ENCODE peak calls at places on chromosome 12, in nine cellular contexts. G is brain microvascular endothelial cell; B is lung; J is CD8-positive, alpha-beta T cell; K is heart left ventricle; Z is ovary; E is adrenal gland; A is HAP-1; M is left ventricle myocardium inferior. Y is an unnamed sample. For H3K36me3, the result is how much of the 10 kb centered on the place peaks cover.

GRCh38 chr12:70449758-70450341 is 83.8 kb downstream of the KCNMB4 start:
- DNase-seq in G (no peak), B (no peak), J (no peak), K (no peak), Z (no peak), E (no peak), A (no peak), M (no peak), Y (no peak)

GRCh38 chr12:109144224-109144623 is 27.8 kb downstream of the ACACB start:
- DNase-seq in G (no peak), B (no peak), J (no peak), K (no peak), Z (no peak), E (no peak), A (no peak), M (no peak), Y (no peak)

GRCh38 chr12:97936165-97936564 is 473.6 kb downstream of the RMST start:
- DNase-seq in G (no peak), B (no peak), J (no peak), K (no peak), Z (no peak), E (no peak), A (no peak), M (no peak), Y (no peak)

GRCh38 chr12:480831-481230 is 21.1 kb downstream of the B4GALNT3 start:
- DNase-seq in G (no peak), B (no peak), J (no peak), K (peak), Z (peak), E (no peak), A (no peak), M (no peak), Y (no peak)

GRCh38 chr12:126385785-126386184 is 1320.5 kb downstream of the AACS start:
- DNase-seq in G (no peak), B (no peak), J (no peak), K (no peak), Z (no peak), E (no peak), A (no peak), M (no peak), Y (no peak)

GRCh38 chr12:97556201-97556824 is 93.7 kb downstream of the RMST start:
- DNase-seq in G (no peak), B (peak), J (no peak), K (peak), Z (no peak), E (no peak), A (no peak), M (peak), Y (no peak)

GRCh38 chr12:121806556-121807308 is 2.9 kb downstream of the SETD1B start:
- DNase-seq in G (no peak), B (no peak), J (no peak), K (no peak), Z (no peak), E (no peak), A (peak), M (no peak), Y (no peak)

GRCh38 chr12:76037130-76038105 is 5.8 kb upstream of the PHLDA1 start:
- DNase-seq in G (peak), B (no peak), J (no peak), K (no peak), Z (no peak), E (peak), A (peak), M (no peak), Y (peak)

GRCh38 chr12:47556631-47557030 is 149.2 kb downstream of the RPAP3 start:
- DNase-seq in G (no peak), B (no peak), J (no peak), K (no peak), Z (no peak), E (no peak), A (peak), M (no peak), Y (no peak)

GRCh38 chr12:86929962-86930361 is 673.8 kb upstream of the MGAT4C start:
- DNase-seq in G (no peak), B (no peak), J (no peak), K (no peak), Z (no peak), E (no peak), A (no peak), M (no peak), Y (no peak)

GRCh38 chr12:75011120-75011519 is 198.5 kb downstream of the KCNC2 start:
- DNase-seq in G (no peak), B (no peak), J (no peak), K (no peak), Z (no peak), E (no peak), A (no peak), M (no peak), Y (no peak)

GRCh38 chr12:11892065-11892391 is 178.7 kb upstream of the BCL2L14 start:
- DNase-seq in G (no peak), B (no peak), J (no peak), K (no peak), Z (no peak), E (no peak), A (no peak), M (no peak), Y (no peak)

GRCh38 chr12:124683725-124684124 is 116.3 kb upstream of the NCOR2 start:
- DNase-seq in G (no peak), B (no peak), J (no peak), K (peak), Z (no peak), E (no peak), A (no peak), M (no peak), Y (no peak)

GRCh38 chr12:109273354-109273753 is 35.7 kb downstream of the FOXN4 start:
- DNase-seq in G (no peak), B (no peak), J (no peak), K (no peak), Z (no peak), E (no peak), A (no peak), M (no peak), Y (no peak)

GRCh38 chr12:143964-144649 is 69.8 kb downstream of the SLC6A12 start:
- DNase-seq in G (no peak), B (no peak), J (no peak), K (no peak), Z (no peak), E (no peak), A (no peak), M (no peak), Y (no peak)

GRCh38 chr12:1918875-1919236 is 404 bp upstream of the CACNA2D4 start:
- DNase-seq in G (no peak), B (peak), J (no peak), K (peak), Z (no peak), E (no peak), A (no peak), M (no peak), Y (no peak)

GRCh38 chr12:26878661-26879119 is 45.7 kb upstream of the ITPR2 start:
- DNase-seq in G (no peak), B (peak), J (no peak), K (peak), Z (peak), E (peak), A (no peak), M (peak), Y (peak)

GRCh38 chr12:113359133-113359938 is 949 bp downstream of the PLBD2 start:
- DNase-seq in G (no peak), B (peak), J (no peak), K (peak), Z (peak), E (peak), A (no peak), M (peak), Y (peak)

GRCh38 chr12:64269161-64269560 is 47.1 kb upstream of the KICS2 start:
- DNase-seq in G (no peak), B (no peak), J (no peak), K (no peak), Z (no peak), E (no peak), A (no peak), M (no peak), Y (no peak)

GRCh38 chr12:116216022-116216756 is 61.3 kb downstream of the MED13L start:
- DNase-seq in G (no peak), B (no peak), J (no peak), K (no peak), Z (no peak), E (no peak), A (no peak), M (no peak), Y (no peak)

GRCh38 chr12:2804390-2805145 is 7.9 kb upstream of the ITFG2 start:
- DNase-seq in G (peak), B (no peak), J (no peak), K (peak), Z (peak), E (no peak), A (no peak), M (peak), Y (peak)

GRCh38 chr12:77299910-77300772 is 234.8 kb upstream of the E2F7 start:
- DNase-seq in G (peak), B (no peak), J (no peak), K (no peak), Z (no peak), E (no peak), A (no peak), M (no peak), Y (no peak)

GRCh38 chr12:76457010-76457409 is 102.6 kb downstream of the OSBPL8 start:
- DNase-seq in G (no peak), B (no peak), J (no peak), K (no peak), Z (no peak), E (no peak), A (no peak), M (no peak), Y (no peak)

GRCh38 chr12:21795648-21796328 is 21.3 kb upstream of the KCNJ8 start:
- DNase-seq in G (no peak), B (no peak), J (no peak), K (no peak), Z (no peak), E (no peak), A (no peak), M (no peak), Y (no peak)

GRCh38 chr12:44961887-44962286 is 85.8 kb upstream of the NELL2 start:
- DNase-seq in G (no peak), B (no peak), J (no peak), K (no peak), Z (no peak), E (no peak), A (no peak), M (no peak), Y (no peak)

GRCh38 chr12:18719922-18720321 is 17.9 kb downstream of the PLCZ1 start:
- DNase-seq in G (no peak), B (no peak), J (no peak), K (no peak), Z (no peak), E (no peak), A (no peak), M (no peak), Y (no peak)

GRCh38 chr12:29402437-29402836 is 21.5 kb upstream of the ERGIC2 start:
- DNase-seq in G (no peak), B (no peak), J (no peak), K (no peak), Z (no peak), E (no peak), A (no peak), M (no peak), Y (no peak)

GRCh38 chr12:71621938-71622337 is 41.7 kb downstream of the ZFC3H1 start:
- DNase-seq in G (no peak), B (no peak), J (no peak), K (no peak), Z (no peak), E (no peak), A (no peak), M (no peak), Y (no peak)
- H3K36me3 ChIP-seq in G (half or more), B (half or more), J (half or more), K (half or more), Z (under half), E (under half), A (half or more), M (half or more), Y (under half)

GRCh38 chr12:42945927-42946326 is 356.4 kb upstream of the PRICKLE1 start:
- DNase-seq in G (no peak), B (no peak), J (no peak), K (no peak), Z (no peak), E (no peak), A (no peak), M (no peak), Y (no peak)
- H3K4me3 ChIP-seq in G (no peak), B (no peak), J (no peak), K (no peak), Z (no peak), E (no peak), A (no peak), M (no peak), Y (no peak)

DNA sequence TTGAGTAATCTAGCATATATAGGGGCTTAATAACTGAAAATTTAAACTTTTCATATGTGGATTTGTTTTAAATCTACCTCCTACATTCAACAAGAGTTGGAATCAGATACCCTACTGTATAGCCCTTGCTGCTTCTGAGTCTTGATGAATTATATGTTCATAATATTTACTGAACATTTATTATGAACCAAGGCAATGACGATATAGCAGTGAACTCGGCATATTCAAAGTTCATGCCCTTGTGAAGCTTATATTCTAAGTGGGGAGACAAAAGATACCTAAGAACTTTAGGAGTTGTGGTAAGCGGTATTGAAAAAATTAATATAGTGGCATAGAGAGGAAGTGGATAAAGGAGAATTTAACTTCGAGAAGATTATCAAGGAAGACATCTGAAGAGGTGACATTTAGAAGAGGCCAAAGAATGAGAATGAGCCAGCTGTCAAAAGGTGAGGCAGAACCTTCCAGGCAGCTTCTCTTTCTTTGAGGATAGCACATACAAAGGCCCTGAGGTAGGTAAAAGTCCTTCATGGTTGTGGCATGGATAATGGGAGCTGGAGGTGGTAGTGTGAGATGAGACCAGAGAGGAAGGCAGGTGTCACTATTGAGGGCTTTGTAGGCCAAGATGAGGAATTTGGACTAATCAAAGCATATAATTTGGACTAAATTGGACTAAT is 10.2 kb downstream of the EID3 start:
- DNase-seq in G (no peak), B (no peak), J (no peak), K (no peak), Z (no peak), E (no peak), A (no peak), M (no peak), Y (no peak)
- H3K36me3 ChIP-seq in G (half or more), B (under half), J (under half), K (half or more), Z (under half), E (under half), A (half or more), M (half or more), Y (under half)

DNA sequence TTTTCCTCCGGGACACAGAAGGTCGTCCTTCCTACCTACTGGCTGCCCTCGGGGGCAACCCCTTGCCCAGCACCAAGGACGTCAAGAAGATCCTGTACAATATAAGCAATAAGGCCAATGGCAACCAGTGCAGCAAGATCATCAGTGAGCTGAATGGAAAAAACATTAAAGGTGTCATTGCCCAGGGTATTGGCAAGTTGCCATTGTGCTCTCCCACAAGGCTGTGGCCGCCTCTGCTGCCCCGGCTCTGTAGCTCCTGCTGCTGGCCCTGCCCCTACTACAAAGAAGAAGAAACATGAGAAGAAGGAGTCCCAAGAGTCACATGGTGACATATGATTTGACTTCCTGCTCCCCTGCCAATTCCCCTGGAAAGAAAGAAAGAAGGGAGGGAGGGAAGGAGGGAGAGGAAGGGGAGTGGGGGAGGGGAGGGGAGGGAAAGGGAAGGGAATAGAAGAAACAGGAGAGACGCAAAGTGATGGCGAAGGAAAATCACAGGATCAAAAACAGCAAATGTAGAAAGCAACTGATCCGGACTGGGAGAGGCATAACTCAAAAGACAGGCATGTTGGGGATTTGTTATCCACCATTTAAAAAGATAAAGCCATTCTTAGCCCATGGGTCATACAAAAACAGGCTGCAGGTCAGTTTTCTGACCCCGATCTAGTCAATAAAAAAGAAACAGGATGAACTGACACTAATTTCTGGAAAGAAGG is 61.3 kb upstream of the RESF1 start:
- DNase-seq in G (peak), B (no peak), J (no peak), K (peak), Z (no peak), E (peak), A (peak), M (peak), Y (peak)
- H3K4me3 ChIP-seq in G (no peak), B (no peak), J (peak), K (peak), Z (no peak), E (no peak), A (no peak), M (no peak), Y (no peak)

GRCh38 chr12:105177208-105177607 is 58.8 kb downstream of the APPL2 start:
- DNase-seq in G (no peak), B (no peak), J (no peak), K (no peak), Z (no peak), E (no peak), A (no peak), M (no peak), Y (no peak)

GRCh38 chr12:105170139-105170538 is 62.6 kb downstream of the WASHC4 start:
- DNase-seq in G (no peak), B (no peak), J (no peak), K (no peak), Z (no peak), E (no peak), A (no peak), M (no peak), Y (no peak)

GRCh38 chr12:105172037-105172436 is 63.9 kb downstream of the APPL2 start:
- DNase-seq in G (no peak), B (no peak), J (no peak), K (no peak), Z (no peak), E (no peak), A (no peak), M (no peak), Y (no peak)

GRCh38 chr12:105175397-105175990 is 60.5 kb downstream of the APPL2 start:
- DNase-seq in G (no peak), B (no peak), J (no peak), K (no peak), Z (no peak), E (no peak), A (no peak), M (no peak), Y (no peak)
- H3K36me3 ChIP-seq in G (under half), B (under half), J (under half), K (half or more), Z (under half), E (under half), A (under half), M (half or more), Y (under half)

DNA sequence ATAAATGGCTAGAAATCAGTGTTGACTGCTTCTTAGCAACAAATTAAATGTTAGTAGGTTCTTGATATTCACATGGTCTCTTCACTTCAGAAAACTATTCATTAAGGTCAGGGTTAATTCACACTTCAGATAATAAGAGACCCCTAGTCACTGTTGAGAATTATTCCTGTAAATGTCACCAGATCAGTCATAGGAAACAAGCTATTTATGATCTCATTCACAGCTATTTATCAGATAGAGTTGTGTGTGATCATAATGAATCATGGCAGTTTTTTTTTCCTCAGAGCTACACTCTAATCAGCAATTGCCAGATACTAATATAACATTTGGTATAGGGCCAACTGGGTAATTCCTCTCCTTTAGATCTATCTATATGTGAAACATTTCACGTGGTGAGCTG is 196.7 kb downstream of the ACSS3 start:
- DNase-seq in G (peak), B (no peak), J (no peak), K (no peak), Z (no peak), E (no peak), A (no peak), M (no peak), Y (no peak)
- H3K4me3 ChIP-seq in G (no peak), B (no peak), J (no peak), K (no peak), Z (no peak), E (no peak), A (no peak), M (no peak), Y (no peak)

GRCh38 chr12:58847876-58848600 is 72.3 kb downstream of the LRIG3 start:
- DNase-seq in G (no peak), B (no peak), J (no peak), K (no peak), Z (no peak), E (no peak), A (no peak), M (no peak), Y (no peak)

GRCh38 chr12:58850826-58851225 is 69.5 kb downstream of the LRIG3 start:
- DNase-seq in G (no peak), B (no peak), J (no peak), K (no peak), Z (no peak), E (no peak), A (no peak), M (no peak), Y (no peak)
- H3K36me3 ChIP-seq in G (under half), B (under half), J (under half), K (under half), Z (under half), E (under half), A (under half), M (under half), Y (under half)

Y was measured in testis.